ENCODE peak calls at places on chromosomes 16 and 17, in six cellular contexts. O is activated CD4-positive, alpha-beta T cell treated with anti-CD3 and anti-CD28 coated beads, Interleukin-2, amount 50 U/mL, for 1 hour; C is mucosa of descending colon; J is pulmonary artery endothelial cell; X is CD4-positive, alpha-beta memory T cell; S is GM23338. B is an unnamed sample.

GRCh38 chr17:80431246-80432195 is 16.6 kb downstream of the ENDOV start:
- DNase-seq in O (no peak), C (no peak), J (no peak), X (no peak), S (no peak), B (no peak)

GRCh38 chr16:89073346-89074221 is 20.1 kb upstream of the ACSF3 start:
- DNase-seq in O (no peak), C (no peak), J (no peak), X (no peak), S (no peak), B (no peak)

GRCh38 chr16:23666919-23667659 is 11.6 kb upstream of the PLK1 start:
- DNase-seq in O (no peak), C (no peak), J (no peak), X (no peak), S (no peak), B (no peak)

GRCh38 chr16:56667581-56668571 is at the start of gene MT1G:
- DNase-seq in O (no peak), C (peak; percentile 84), J (no peak), X (no peak), S (peak; percentile 58), B (no peak)

GRCh38 chr17:35841505-35841904 is 27.2 kb downstream of the HEATR9 start:
- DNase-seq in O (no peak), C (no peak), J (no peak), X (no peak), S (no peak), B (no peak)

GRCh38 chr17:55814377-55814776 is 63.5 kb downstream of the PCTP start:
- DNase-seq in O (no peak), C (no peak), J (peak; percentile 52), X (no peak), S (no peak), B (no peak)

GRCh38 chr16:87754535-87754934 is 11.3 kb downstream of the KLHDC4 start:
- DNase-seq in O (no peak), C (no peak), J (no peak), X (no peak), S (no peak), B (no peak)

GRCh38 chr16:64545769-64546168 is 576.1 kb downstream of the CDH11 start:
- DNase-seq in O (no peak), C (no peak), J (no peak), X (no peak), S (no peak), B (no peak)

GRCh38 chr17:58660621-58661020 is 31.2 kb downstream of the TEX14 start:
- DNase-seq in O (no peak), C (no peak), J (no peak), X (no peak), S (no peak), B (no peak)

GRCh38 chr17:49390548-49391324 is 23.9 kb downstream of the PHB1 start:
- DNase-seq in O (no peak), C (peak; percentile 63), J (no peak), X (no peak), S (no peak), B (no peak)

GRCh38 chr17:77133087-77133633 is 7.6 kb upstream of the SEC14L1 start:
- DNase-seq in O (no peak), C (no peak), J (no peak), X (no peak), S (no peak), B (no peak)

GRCh38 chr17:83195330-83196087 is 116.1 kb downstream of the METRNL start:
- DNase-seq in O (no peak), C (no peak), J (no peak), X (no peak), S (no peak), B (no peak)

GRCh38 chr16:23206986-23207385 is 24.4 kb downstream of the SCNN1G start:
- DNase-seq in O (no peak), C (no peak), J (no peak), X (no peak), S (no peak), B (no peak)

GRCh38 chr17:67425571-67426160 is 48.6 kb downstream of the PITPNC1 start:
- DNase-seq in O (no peak), C (no peak), J (no peak), X (no peak), S (no peak), B (no peak)

GRCh38 chr16:15820837-15821236 is 36.0 kb downstream of the MYH11 start:
- DNase-seq in O (no peak), C (no peak), J (no peak), X (no peak), S (no peak), B (no peak)

GRCh38 chr16:11602321-11602720 is 15.6 kb upstream of the LITAF start:
- DNase-seq in O (no peak), C (no peak), J (no peak), X (no peak), S (no peak), B (no peak)

GRCh38 chr17:65463242-65463641 is 98.2 kb downstream of the AXIN2 start:
- DNase-seq in O (no peak), C (no peak), J (peak; percentile 26), X (no peak), S (no peak), B (no peak)

GRCh38 chr16:81907681-81908080 is 103.6 kb downstream of the SDR42E1 start:
- DNase-seq in O (no peak), C (no peak), J (no peak), X (no peak), S (no peak), B (no peak)

GRCh38 chr16:14321542-14321941 is 250.4 kb downstream of the MRTFB start:
- DNase-seq in O (no peak), C (no peak), J (no peak), X (no peak), S (peak; percentile 20), B (no peak)

GRCh38 chr17:71412803-71413202 is 708.0 kb upstream of the SOX9 start:
- DNase-seq in O (no peak), C (no peak), J (no peak), X (no peak), S (no peak), B (peak; percentile 92)

GRCh38 chr17:38925263-38925995 is at the start of gene LASP1NB:
- DNase-seq in O (no peak), C (no peak), J (no peak), X (peak; percentile 30), S (peak; percentile 85), B (no peak)

GRCh38 chr17:59513934-59514841 is 51.2 kb upstream of the DHX40 start:
- DNase-seq in O (no peak), C (peak; percentile 61), J (peak; percentile 52), X (no peak), S (no peak), B (no peak)

GRCh38 chr17:4947010-4947410 is 1.3 kb downstream of the PFN1 start:
- DNase-seq in O (no peak), C (no peak), J (no peak), X (no peak), S (no peak), B (no peak)

GRCh38 chr17:62628845-62629555 is 1.5 kb downstream of the MRC2 start:
- DNase-seq in O (no peak), C (no peak), J (no peak), X (no peak), S (peak; percentile 49), B (no peak)

GRCh38 chr17:73611630-73612029 is 32.6 kb downstream of the SDK2 start:
- DNase-seq in O (no peak), C (no peak), J (no peak), X (no peak), S (no peak), B (no peak)

GRCh38 chr16:87392823-87393679 is 915 bp downstream of the MAP1LC3B start:
- DNase-seq in O (peak; percentile 37), C (peak; percentile 74), J (no peak), X (peak; percentile 32), S (peak; percentile 71), B (no peak)

GRCh38 chr17:57880086-57880456 is 30.2 kb upstream of the MRPS23 start:
- DNase-seq in O (no peak), C (no peak), J (no peak), X (no peak), S (no peak), B (no peak)

GRCh38 chr17:48608921-48609505 is 1.8 kb downstream of the HOXB7 start:
- DNase-seq in O (no peak), C (no peak), J (no peak), X (no peak), S (no peak), B (no peak)

GRCh38 chr17:81277421-81277820 is 17.7 kb downstream of the SLC38A10 start:
- DNase-seq in O (no peak), C (peak; percentile 57), J (no peak), X (no peak), S (no peak), B (no peak)

GRCh38 chr16:84593825-84594724 is 23.8 kb downstream of the COTL1 start:
- DNase-seq in O (peak; percentile 75), C (peak; percentile 86), J (no peak), X (peak; percentile 85), S (peak; percentile 64), B (no peak)

GRCh38 chr16:81707411-81708321 is 71.4 kb upstream of the PLCG2 start:
- DNase-seq in O (no peak), C (peak; percentile 91), J (no peak), X (no peak), S (no peak), B (no peak)

GRCh38 chr16:85090873-85091521 is 21.3 kb downstream of the CIBAR2 start:
- DNase-seq in O (no peak), C (no peak), J (no peak), X (no peak), S (no peak), B (no peak)

GRCh38 chr17:15247891-15248529 is 17.1 kb downstream of the PMP22 start:
- DNase-seq in O (no peak), C (no peak), J (no peak), X (no peak), S (peak; percentile 72), B (no peak)

GRCh38 chr17:69485901-69486643 is 71.6 kb downstream of the MAP2K6 start:
- DNase-seq in O (no peak), C (no peak), J (no peak), X (no peak), S (no peak), B (no peak)

GRCh38 chr17:416293-417206 is 63.9 kb upstream of the RPH3AL start:
- DNase-seq in O (peak; percentile 30), C (no peak), J (no peak), X (peak; percentile 63), S (no peak), B (no peak)

GRCh38 chr17:29622337-29623282 is at the start of gene CORO6:
- DNase-seq in O (peak; percentile 64), C (peak; percentile 69), J (no peak), X (peak; percentile 54), S (peak; percentile 85), B (no peak)

GRCh38 chr16:50509521-50510341 is 38.5 kb upstream of the NKD1 start:
- DNase-seq in O (peak; percentile 26), C (peak; percentile 36), J (no peak), X (peak; percentile 4), S (peak; percentile 85), B (no peak)

GRCh38 chr16:74734361-74735161 is 33.9 kb upstream of the MLKL start:
- DNase-seq in O (no peak), C (no peak), J (no peak), X (no peak), S (peak; percentile 86), B (no peak)

GRCh38 chr17:64784353-64784798 is 122.3 kb upstream of the SMURF2 start:
- DNase-seq in O (no peak), C (no peak), J (no peak), X (no peak), S (no peak), B (no peak)

B was measured in BJ.